ENCODE peak calls at places on chromosomes 2 and 18, in four cellular contexts. B is C1 segment of cervical spinal cord; N is activated CD4-positive, alpha-beta T cell treated with anti-CD3 and anti-CD28 coated beads, Interleukin-2, amount 50 U/mL, for 1 hour; V is activated T-cell treated with anti-CD3 and anti-CD28 coated beads for 1 hour. O is an unnamed sample.
A peak's percentile ranks its signal among the peaks of the same experiment; 100 is the strongest.

GRCh38 chr2:199011908-199012307 is 445.8 kb downstream of the SATB2 start:
- DNase-seq in B (no peak), N (no peak), V (no peak), O (no peak)

GRCh38 chr18:64131314-64131713 is 17.6 kb downstream of the LINC00305 start:
- DNase-seq in B (no peak), N (no peak), V (no peak), O (no peak)

GRCh38 chr2:70541481-70542020 is 12.1 kb downstream of the TGFA start:
- DNase-seq in B (no peak), N (no peak), V (no peak), O (no peak)

GRCh38 chr2:23380562-23381065 is 4.4 kb upstream of the KLHL29 start:
- DNase-seq in B (no peak), N (no peak), V (no peak), O (peak; percentile 46)

GRCh38 chr2:119765404-119766002 is 5.8 kb downstream of the PTPN4 start:
- DNase-seq in B (no peak), N (no peak), V (no peak), O (no peak)

GRCh38 chr2:167689444-167689843 is 558.0 kb downstream of the STK39 start:
- DNase-seq in B (no peak), N (no peak), V (no peak), O (no peak)

GRCh38 chr2:30684026-30684425 is 123.2 kb downstream of the CAPN13 start:
- DNase-seq in B (no peak), N (no peak), V (no peak), O (no peak)

GRCh38 chr18:22844184-22844583 is 88.9 kb upstream of the RBBP8 start:
- DNase-seq in B (no peak), N (no peak), V (no peak), O (no peak)

GRCh38 chr18:57015036-57015805 is 131.7 kb upstream of the BOD1L2 start:
- DNase-seq in B (no peak), N (no peak), V (no peak), O (no peak)

GRCh38 chr2:20642026-20642971 is 8.6 kb downstream of the HS1BP3 start:
- DNase-seq in B (peak; percentile 55), N (peak; percentile 77), V (peak; percentile 68), O (peak; percentile 50)

GRCh38 chr2:80469428-80469827 is 164.9 kb upstream of the LRRTM1 start:
- DNase-seq in B (no peak), N (no peak), V (no peak), O (no peak)

GRCh38 chr2:106197878-106198277 is 3.8 kb upstream of the UXS1 start:
- DNase-seq in B (no peak), N (no peak), V (no peak), O (no peak)

GRCh38 chr18:75874401-75875093 is 447.0 kb upstream of the SMIM21 start:
- DNase-seq in B (no peak), N (no peak), V (no peak), O (no peak)

GRCh38 chr2:42917374-42918017 is 125.1 kb upstream of the HAAO start:
- DNase-seq in B (no peak), N (no peak), V (no peak), O (no peak)

GRCh38 chr2:189899101-189899500 is 114.9 kb downstream of the PMS1 start:
- DNase-seq in B (no peak), N (no peak), V (no peak), O (no peak)

GRCh38 chr2:158489366-158490112 is 32.8 kb downstream of the PKP4 start:
- DNase-seq in B (no peak), N (no peak), V (no peak), O (no peak)

GRCh38 chr18:43393174-43393573 is 115.9 kb upstream of the SYT4 start:
- DNase-seq in B (no peak), N (no peak), V (no peak), O (no peak)

GRCh38 chr18:58754544-58755068 is 83.3 kb downstream of the MALT1 start:
- DNase-seq in B (peak; percentile 16), N (no peak), V (no peak), O (no peak)

GRCh38 chr2:45936623-45936979 is 285.1 kb downstream of the PRKCE start:
- DNase-seq in B (no peak), N (no peak), V (no peak), O (no peak)

GRCh38 chr18:58156516-58156915 is 112.5 kb downstream of the NEDD4L start:
- DNase-seq in B (no peak), N (no peak), V (no peak), O (no peak)

GRCh38 chr18:70337139-70337972 is 48.5 kb downstream of the SOCS6 start:
- DNase-seq in B (no peak), N (no peak), V (no peak), O (no peak)

O was measured in stimulated activated CD4-positive, alpha-beta T cell treated with anti-CD3 and anti-CD28 coated beads, Interleukin-2, amount 100 ng/mL, for 4 hours.